ENCODE peak calls at places on chromosomes 1 and 21, in four cellular contexts. V, Y, C and O are unnamed samples.

GRCh38 chr1:53060580-53060979 is 1.4 kb upstream of the PODN start:
- DNase-seq in Y (no peak), V (no peak), C (peak; percentile 81), O (no peak)

GRCh38 chr1:54581621-54582035 is 33.6 kb downstream of the ACOT11 start:
- DNase-seq in Y (no peak), C (peak; percentile 71), V (peak; percentile 18), O (peak; percentile 47)

GRCh38 chr1:166875734-166876539 is at the start of gene TADA1:
- DNase-seq in C (peak; percentile 96), V (peak; percentile 99), Y (peak; percentile 96), O (peak; percentile 96)

GRCh38 chr1:13813398-13814012 is 113.5 kb downstream of the PRDM2 start:
- DNase-seq in Y (peak; percentile 89), C (no peak), V (no peak), O (no peak)

GRCh38 chr1:9696793-9697192 is 45.3 kb downstream of the PIK3CD start:
- DNase-seq in Y (no peak), V (no peak), C (no peak), O (no peak)

GRCh38 chr1:69320679-69321310 is 246.9 kb upstream of the LRRC7 start:
- DNase-seq in Y (no peak), C (no peak), V (no peak), O (no peak)

GRCh38 chr1:65147424-65148177 is 402 bp upstream of the AK4 start:
- DNase-seq in V (peak; percentile 20), Y (peak; percentile 83), C (no peak), O (no peak)

GRCh38 chr1:36869054-36869453 is 165.3 kb downstream of the GRIK3 start:
- DNase-seq in C (no peak), V (no peak), Y (no peak), O (no peak)

GRCh38 chr1:46603481-46603857 is 599 bp downstream of the MKNK1 start:
- DNase-seq in C (no peak), V (no peak), Y (no peak), O (no peak)

GRCh38 chr21:45513003-45513706 is 29.1 kb downstream of the SLC19A1 start:
- DNase-seq in V (no peak), Y (no peak), C (no peak), O (no peak)

GRCh38 chr1:48688102-48688760 is 88.5 kb downstream of the BEND5 start:
- DNase-seq in Y (peak; percentile 23), C (no peak), V (peak; percentile 15), O (no peak)

GRCh38 chr1:244060691-244061090 is 9.6 kb downstream of the ZBTB18 start:
- DNase-seq in V (no peak), Y (no peak), C (no peak), O (no peak)

GRCh38 chr1:43438576-43439120 is 15.1 kb downstream of the HYI start:
- DNase-seq in C (no peak), Y (no peak), V (no peak), O (no peak)

GRCh38 chr1:199124351-199124750 is 485.5 kb downstream of the PTPRC start:
- DNase-seq in C (peak; percentile 73), V (no peak), Y (no peak), O (no peak)

GRCh38 chr1:63740432-63740831 is 33.4 kb upstream of the ROR1 start:
- DNase-seq in Y (no peak), C (no peak), V (no peak), O (no peak)

GRCh38 chr1:226599636-226600238 is 51.2 kb downstream of the STUM start:
- DNase-seq in V (no peak), C (no peak), Y (no peak), O (no peak)

GRCh38 chr1:2148691-2149090 is 45.9 kb downstream of the FAAP20 start:
- DNase-seq in V (no peak), C (no peak), Y (no peak), O (no peak)

GRCh38 chr1:40840526-40841323 is 21.4 kb downstream of the CITED4 start:
- DNase-seq in C (no peak), V (no peak), Y (peak; percentile 86), O (no peak)

GRCh38 chr1:35367914-35368313 is 99.4 kb downstream of the ZMYM4 start:
- DNase-seq in Y (no peak), V (no peak), C (no peak), O (no peak)

GRCh38 chr1:239931341-239931740 is 160.3 kb upstream of the FMN2 start:
- DNase-seq in Y (no peak), V (no peak), C (no peak), O (no peak)

GRCh38 chr1:202215472-202216130 is 22.0 kb downstream of the LGR6 start:
- DNase-seq in C (no peak), V (no peak), Y (no peak), O (no peak)
- H3K4me3 ChIP-seq in C (no peak overlapping the region), V (no peak overlapping the region), Y (no peak overlapping the region), O (no peak overlapping the region)

GRCh38 chr1:246750752-246751151 is 26.5 kb downstream of the SCCPDH start:
- DNase-seq in V (no peak), Y (no peak), C (no peak), O (no peak)

GRCh38 chr1:246753670-246754535 is 29.7 kb downstream of the SCCPDH start:
- DNase-seq in Y (peak; percentile 67), V (peak; percentile 60), C (peak; percentile 68), O (peak; percentile 50)

GRCh38 chr1:246748006-246748405 is 23.8 kb downstream of the SCCPDH start:
- DNase-seq in Y (no peak), V (no peak), C (no peak), O (no peak)

GRCh38 chr1:246748867-246749266 is 24.7 kb downstream of the SCCPDH start:
- DNase-seq in C (no peak), Y (no peak), V (no peak), O (no peak)
- TF ChIP-seq MAZ in C (no peak), Y (no peak), V (no peak), O (no peak)

DNA sequence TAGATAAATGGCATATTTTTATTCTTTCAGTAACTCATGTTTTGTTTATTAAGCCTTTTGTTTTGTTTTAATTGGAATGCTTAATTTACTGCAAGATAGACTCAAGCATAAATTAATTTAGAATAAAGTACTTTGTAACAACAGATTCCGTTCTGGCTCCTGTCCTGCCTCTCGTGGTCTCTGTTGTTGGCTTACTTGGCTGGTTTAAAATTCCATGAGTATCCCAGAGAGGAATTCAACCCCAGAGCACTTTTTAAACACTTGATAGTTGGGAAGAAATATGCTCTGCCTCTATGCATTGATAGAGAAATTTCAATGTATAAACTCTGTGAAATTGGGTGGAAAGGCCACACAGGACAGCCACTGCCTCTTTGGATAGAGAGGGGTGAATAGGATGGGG is 89.7 kb downstream of the ATP5PO start:
- DNase-seq in V (no peak), C (peak; percentile 65), Y (no peak), O (no peak)
- H3K4me3 ChIP-seq in V (no peak overlapping the region), C (no peak overlapping the region), Y (no peak overlapping the region), O (no peak overlapping the region)

DNA sequence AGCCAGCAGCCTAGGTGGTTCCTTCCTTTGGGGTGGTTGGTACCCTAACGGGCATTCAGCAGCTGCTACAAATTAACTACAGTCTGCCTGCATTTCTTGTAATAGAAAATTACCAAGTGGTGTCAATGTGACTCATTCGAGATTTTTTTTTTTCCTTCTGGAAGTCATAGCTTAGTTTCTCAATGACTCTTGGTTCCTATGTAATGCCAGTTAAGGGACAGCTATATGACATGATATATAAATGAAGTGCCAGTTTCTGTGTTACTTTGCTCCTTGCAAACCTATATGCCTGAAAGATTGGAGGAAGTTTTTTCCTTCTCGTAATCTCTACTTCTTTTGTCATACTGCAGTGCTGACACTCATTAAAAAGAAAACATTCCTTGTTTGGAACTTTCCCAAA is 2.6 kb downstream of the MGST3 start:
- DNase-seq in C (peak; percentile 27), V (no peak), Y (no peak), O (no peak)
- TF ChIP-seq MAZ in C (no peak), V (no peak), Y (no peak), O (no peak)

DNA sequence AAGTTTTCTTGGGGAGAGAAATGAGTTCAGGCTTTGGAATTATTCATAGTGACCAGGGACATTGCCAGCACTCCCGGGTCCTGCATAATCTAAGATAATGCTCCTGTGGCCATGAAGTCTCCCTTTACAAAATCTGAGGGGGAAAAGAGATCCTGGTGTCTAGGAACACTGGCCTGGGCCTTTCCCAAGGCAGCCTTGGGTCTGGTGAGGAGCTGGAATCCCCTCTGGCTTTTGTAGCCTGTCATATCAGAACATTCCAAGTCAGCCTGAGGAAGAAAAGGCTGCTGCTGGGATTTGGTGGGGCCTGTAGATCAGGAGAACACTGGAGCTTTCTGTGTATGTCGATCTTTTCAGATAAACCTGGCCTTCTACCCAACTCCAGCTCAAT is 1.6 kb upstream of the ARID1A start:
- DNase-seq in V (no peak), Y (no peak), C (no peak), O (no peak)
- H3K4me3 ChIP-seq in V (no peak overlapping the region), Y (peak overlapping the region; percentile 79), C (no peak overlapping the region), O (no peak overlapping the region)

GRCh38 chr1:161172776-161173376 is 4.4 kb downstream of the B4GALT3 start:
- DNase-seq in V (no peak), Y (no peak), C (peak; percentile 97), O (no peak)
- TF ChIP-seq MAZ in V (no peak), Y (no peak), C (no peak), O (no peak)

GRCh38 chr1:86596891-86597290 is 50.0 kb downstream of the CLCA4 start:
- DNase-seq in V (no peak), Y (no peak), C (no peak), O (no peak)

GRCh38 chr1:86596253-86596652 is 49.4 kb downstream of the CLCA4 start:
- DNase-seq in V (no peak), C (no peak), Y (no peak), O (no peak)

GRCh38 chr1:86594284-86594683 is 47.4 kb downstream of the CLCA4 start:
- DNase-seq in Y (no peak), V (no peak), C (no peak), O (no peak)
- H3K4me3 ChIP-seq in Y (no peak overlapping the region), V (no peak overlapping the region), C (no peak overlapping the region), O (no peak overlapping the region)